ENCODE peak calls at places on chromosome 19, in four cellular contexts. One of them, this sample, is unnamed.

GRCh38 chr19:29188704-29189375 is 24.1 kb downstream of the UQCRFS1 start:
- DNase-seq in K562: no peak
- DNase-seq in HepG2: no peak
- DNase-seq in GM12878: no peak
- DNase-seq in this sample: no peak

GRCh38 chr19:46428278-46429141 is at the start of gene PNMA8C:
- DNase-seq in K562: peak
- DNase-seq in HepG2: no peak
- DNase-seq in GM12878: no peak
- DNase-seq in this sample: no peak

GRCh38 chr19:1154731-1155351 is 19.2 kb downstream of the SBNO2 start:
- DNase-seq in K562: no peak
- DNase-seq in HepG2: peak
- DNase-seq in GM12878: no peak
- DNase-seq in this sample: no peak

GRCh38 chr19:54653181-54653809 is 9.5 kb upstream of the LILRB4 start:
- DNase-seq in K562: peak
- DNase-seq in HepG2: peak
- DNase-seq in GM12878: no peak
- DNase-seq in this sample: peak

GRCh38 chr19:38433268-38433733 is at the start of gene RYR1:
- DNase-seq in K562: peak
- DNase-seq in HepG2: no peak
- DNase-seq in GM12878: no peak
- DNase-seq in this sample: no peak

GRCh38 chr19:31675187-31675913 is 326.1 kb upstream of the TSHZ3 start:
- DNase-seq in K562: no peak
- DNase-seq in HepG2: no peak
- DNase-seq in GM12878: no peak
- DNase-seq in this sample: no peak

GRCh38 chr19:18912933-18913332 is 6.3 kb downstream of the COPE start:
- DNase-seq in K562: no peak
- DNase-seq in HepG2: no peak
- DNase-seq in GM12878: no peak
- DNase-seq in this sample: no peak

GRCh38 chr19:47581605-47582319 is 8.8 kb upstream of the ZNF541 start:
- DNase-seq in K562: no peak
- DNase-seq in HepG2: no peak
- DNase-seq in GM12878: no peak
- DNase-seq in this sample: no peak

GRCh38 chr19:55437410-55437809 is 5.7 kb downstream of the SHISA7 start:
- DNase-seq in K562: peak
- DNase-seq in HepG2: peak
- DNase-seq in GM12878: no peak
- DNase-seq in this sample: peak

GRCh38 chr19:2552859-2553258 is 76.9 kb downstream of the GADD45B start:
- DNase-seq in K562: no peak
- DNase-seq in HepG2: no peak
- DNase-seq in GM12878: peak
- DNase-seq in this sample: no peak

GRCh38 chr19:38690832-38691231 is 43.4 kb downstream of the ACTN4 start:
- DNase-seq in K562: no peak
- DNase-seq in HepG2: no peak
- DNase-seq in GM12878: no peak
- DNase-seq in this sample: no peak

GRCh38 chr19:38252935-38253691 is 3.1 kb downstream of the PPP1R14A start:
- DNase-seq in K562: no peak
- DNase-seq in HepG2: no peak
- DNase-seq in GM12878: no peak
- DNase-seq in this sample: no peak

GRCh38 chr19:12997225-12997966 is 2.1 kb downstream of the NFIX start:
- DNase-seq in K562: no peak
- DNase-seq in HepG2: no peak
- DNase-seq in GM12878: no peak
- DNase-seq in this sample: no peak

GRCh38 chr19:1907563-1908363 is 2.6 kb downstream of the ADAT3 start:
- DNase-seq in K562: peak
- DNase-seq in HepG2: peak
- DNase-seq in GM12878: no peak
- DNase-seq in this sample: no peak

GRCh38 chr19:36838784-36839324 is 667 bp upstream of the ZNF790 start:
- DNase-seq in K562: no peak
- DNase-seq in HepG2: no peak
- DNase-seq in GM12878: no peak
- DNase-seq in this sample: no peak

GRCh38 chr19:50173144-50173543 is 10.1 kb upstream of the IZUMO2 start:
- DNase-seq in K562: peak
- DNase-seq in HepG2: no peak
- DNase-seq in GM12878: peak
- DNase-seq in this sample: peak

GRCh38 chr19:1261863-1262686 is 7.1 kb upstream of the CIRBP start:
- DNase-seq in K562: no peak
- DNase-seq in HepG2: peak
- DNase-seq in GM12878: no peak
- DNase-seq in this sample: no peak

GRCh38 chr19:7704280-7705060 is 2.5 kb upstream of the FCER2 start:
- DNase-seq in K562: no peak
- DNase-seq in HepG2: no peak
- DNase-seq in GM12878: no peak
- DNase-seq in this sample: no peak

GRCh38 chr19:11347546-11347945 is 1.2 kb downstream of the CCDC159 start:
- DNase-seq in K562: no peak
- DNase-seq in HepG2: no peak
- DNase-seq in GM12878: no peak
- DNase-seq in this sample: no peak

GRCh38 chr19:912181-913079 is 589 bp downstream of the R3HDM4 start:
- DNase-seq in K562: peak
- DNase-seq in HepG2: no peak
- DNase-seq in GM12878: no peak
- DNase-seq in this sample: peak

GRCh38 chr19:43820098-43820860 is 6.8 kb upstream of the ZNF283 start:
- DNase-seq in K562: no peak
- DNase-seq in HepG2: no peak
- DNase-seq in GM12878: no peak
- DNase-seq in this sample: no peak

GRCh38 chr19:2550431-2551171 is 74.7 kb downstream of the GADD45B start:
- DNase-seq in K562: no peak
- DNase-seq in HepG2: no peak
- DNase-seq in GM12878: no peak
- DNase-seq in this sample: no peak

GRCh38 chr19:31099470-31100190 is 249.6 kb downstream of the TSHZ3 start:
- DNase-seq in K562: no peak
- DNase-seq in HepG2: no peak
- DNase-seq in GM12878: no peak
- DNase-seq in this sample: no peak

GRCh38 chr19:55460670-55461258 is 678 bp downstream of the ISOC2 start:
- DNase-seq in K562: peak
- DNase-seq in HepG2: peak
- DNase-seq in GM12878: no peak
- DNase-seq in this sample: peak

GRCh38 chr19:38057954-38058690 is 151.1 kb downstream of the SIPA1L3 start:
- DNase-seq in K562: no peak
- DNase-seq in HepG2: peak
- DNase-seq in GM12878: no peak
- DNase-seq in this sample: no peak

GRCh38 chr19:48673436-48674100 is 751 bp upstream of the NTN5 start:
- DNase-seq in K562: no peak
- DNase-seq in HepG2: no peak
- DNase-seq in GM12878: no peak
- DNase-seq in this sample: no peak

GRCh38 chr19:22422220-22422619 is at the start of gene ZNF98:
- DNase-seq in K562: no peak
- DNase-seq in HepG2: no peak
- DNase-seq in GM12878: no peak
- DNase-seq in this sample: no peak

GRCh38 chr19:2542341-2543069 is 66.6 kb downstream of the GADD45B start:
- DNase-seq in K562: no peak
- DNase-seq in HepG2: peak
- DNase-seq in GM12878: no peak
- DNase-seq in this sample: no peak

GRCh38 chr19:49551531-49551930 is 23.7 kb downstream of the RCN3 start:
- DNase-seq in K562: no peak
- DNase-seq in HepG2: no peak
- DNase-seq in GM12878: no peak
- DNase-seq in this sample: no peak

GRCh38 chr19:33900817-33901216 is 104.1 kb downstream of the KCTD15 start:
- DNase-seq in K562: no peak
- DNase-seq in HepG2: no peak
- DNase-seq in GM12878: no peak
- DNase-seq in this sample: no peak

DNA sequence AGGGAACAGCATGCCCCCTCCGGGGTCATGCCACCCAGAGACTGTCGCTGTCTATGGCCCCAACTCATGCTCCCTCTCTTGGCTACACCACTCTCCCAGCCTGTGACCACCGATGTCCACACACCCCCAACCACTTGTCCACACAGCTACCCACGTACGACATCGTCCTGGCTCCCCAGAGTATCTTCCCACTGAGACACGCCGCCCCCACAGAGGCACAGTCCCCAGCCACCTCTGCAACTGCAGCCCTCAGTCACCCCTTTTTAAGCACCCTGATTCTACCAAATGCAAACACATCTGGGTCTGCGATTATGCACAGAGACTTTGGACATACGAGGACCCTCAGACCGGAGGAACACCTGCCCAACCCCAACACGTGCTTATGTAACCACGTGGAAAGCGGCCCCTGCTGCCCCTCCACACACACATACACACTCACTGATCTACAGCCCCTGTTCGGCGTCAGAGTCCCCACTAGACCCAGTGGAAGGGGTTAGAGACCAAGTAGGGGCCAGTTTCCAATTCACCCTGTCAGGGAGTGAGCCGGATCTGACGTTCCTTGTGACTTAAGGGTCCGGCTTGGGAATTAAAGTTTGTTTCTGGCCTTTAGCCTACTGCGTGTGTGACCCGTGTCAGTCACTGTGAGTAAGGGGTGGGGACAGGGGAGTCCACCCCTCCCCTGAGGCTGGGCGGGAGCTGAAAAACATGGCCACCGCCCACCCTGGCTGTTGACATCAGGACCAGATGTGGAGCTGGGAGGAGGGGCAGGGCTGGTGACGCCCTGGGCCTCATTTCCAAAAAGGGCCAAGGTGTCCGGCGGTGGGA is 11.9 kb upstream of the AXL start:
- DNase-seq in K562: peak
- DNase-seq in HepG2: no peak
- DNase-seq in GM12878: no peak
- DNase-seq in this sample: no peak
- TF ChIP-seq SP1 in K562: no peak
- TF ChIP-seq SP1 in HepG2: no peak
- TF ChIP-seq SP1 in GM12878: no peak
- TF ChIP-seq SP1 in this sample: no peak

GRCh38 chr19:17404015-17404414 is 1.4 kb downstream of the BST2 start:
- DNase-seq in K562: peak
- DNase-seq in HepG2: no peak
- DNase-seq in GM12878: no peak
- DNase-seq in this sample: peak

GRCh38 chr19:17406039-17406886 is 833 bp upstream of the BST2 start:
- DNase-seq in K562: peak
- DNase-seq in HepG2: no peak
- DNase-seq in GM12878: no peak
- DNase-seq in this sample: no peak

GRCh38 chr19:17406887-17407196 is 1.4 kb upstream of the BST2 start:
- DNase-seq in K562: no peak
- DNase-seq in HepG2: no peak
- DNase-seq in GM12878: no peak
- DNase-seq in this sample: no peak

GRCh38 chr19:17404621-17405249 is 695 bp downstream of the BST2 start:
- DNase-seq in K562: no peak
- DNase-seq in HepG2: no peak
- DNase-seq in GM12878: no peak
- DNase-seq in this sample: no peak

DNA sequence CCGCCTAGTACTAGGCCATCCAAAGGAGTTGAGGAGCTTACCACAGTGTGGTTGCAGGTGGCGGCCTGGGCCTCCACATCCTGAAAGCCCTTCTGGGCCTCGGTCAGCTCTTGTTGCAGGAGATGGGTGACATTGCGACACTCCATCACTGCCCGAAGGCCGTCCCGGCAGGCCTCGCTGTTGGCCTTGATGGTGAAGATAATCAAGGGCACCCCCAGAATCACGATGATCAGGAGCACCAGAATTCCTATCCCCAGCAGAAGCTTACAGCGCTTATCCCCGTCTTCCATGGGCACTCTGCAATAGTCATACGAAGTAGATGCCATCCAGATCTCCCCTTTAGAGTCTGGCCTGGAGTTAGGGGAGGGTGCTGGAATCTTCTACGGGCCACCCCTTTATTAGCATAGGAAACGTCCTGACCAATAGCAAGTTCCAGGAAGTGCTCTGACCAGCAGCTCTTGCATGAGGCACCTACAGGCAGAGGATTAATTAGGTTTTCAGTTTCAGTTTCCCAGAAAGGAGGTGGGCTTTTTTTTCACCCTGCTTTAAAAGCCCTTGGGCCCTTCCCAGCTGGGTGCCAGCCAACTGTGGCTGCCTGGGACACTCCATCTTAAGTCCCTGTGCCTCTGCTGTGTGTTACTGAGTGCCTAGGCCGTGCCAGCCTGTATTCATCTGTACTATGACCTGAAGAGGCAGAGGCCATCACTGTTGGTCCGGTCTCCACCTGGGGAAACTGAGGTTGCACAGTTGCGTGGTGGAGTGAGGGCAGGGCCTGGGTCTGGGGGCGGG is at the start of gene BST2:
- DNase-seq in K562: peak
- DNase-seq in HepG2: peak
- DNase-seq in GM12878: peak
- DNase-seq in this sample: peak
- TF ChIP-seq FOXM1 in K562: no peak
- TF ChIP-seq FOXM1 in HepG2: no peak
- TF ChIP-seq FOXM1 in GM12878: no peak
- TF ChIP-seq FOXM1 in this sample: no peak

GRCh38 chr19:35519291-35519690 is 5.8 kb upstream of the DMKN start:
- DNase-seq in K562: no peak
- DNase-seq in HepG2: no peak
- DNase-seq in GM12878: no peak
- DNase-seq in this sample: no peak
- TF ChIP-seq SP1 in K562: no peak
- TF ChIP-seq SP1 in HepG2: no peak
- TF ChIP-seq SP1 in GM12878: no peak
- TF ChIP-seq SP1 in this sample: no peak

GRCh38 chr19:4456843-4457653 is 546 bp downstream of the UBXN6 start:
- DNase-seq in K562: peak
- DNase-seq in HepG2: no peak
- DNase-seq in GM12878: no peak
- DNase-seq in this sample: peak
- TF ChIP-seq FOXM1 in K562: no peak
- TF ChIP-seq FOXM1 in HepG2: no peak
- TF ChIP-seq FOXM1 in GM12878: no peak
- TF ChIP-seq FOXM1 in this sample: no peak

This sample was measured in HEK293T.